ENCODE peak calls at places on chromosomes 5 and 9, in eight cellular contexts. P is naive thymus-derived CD4-positive, alpha-beta T cell; E is upper lobe of right lung; S is tibial artery; D is heart left ventricle; C is testis; J is astrocyte; B is CD8-positive, alpha-beta memory T cell. Y is an unnamed sample.

GRCh38 chr5:104400941-104401340 is 838.4 kb upstream of the NUDT12 start:
- DNase-seq in P (no peak), E (no peak), S (no peak), D (no peak), C (no peak), J (no peak), B (no peak), Y (no peak)

GRCh38 chr5:8953016-8953415 is 592.9 kb downstream of the SEMA5A start:
- DNase-seq in P (no peak), E (no peak), S (no peak), D (no peak), C (no peak), J (no peak), B (no peak), Y (no peak)

GRCh38 chr9:121271368-121272351 is 3.7 kb downstream of the GSN start:
- DNase-seq in P (no peak), E (peak; percentile 70), S (peak; percentile 69), D (peak; percentile 77), C (peak; percentile 36), J (peak; percentile 88), B (no peak), Y (no peak)

GRCh38 chr9:86938780-86939179 is 8.5 kb downstream of the GAS1 start:
- DNase-seq in P (no peak), E (no peak), S (no peak), D (no peak), C (no peak), J (no peak), B (no peak), Y (no peak)

GRCh38 chr9:27645166-27645840 is 72.0 kb upstream of the C9orf72 start:
- DNase-seq in P (no peak), E (no peak), S (no peak), D (no peak), C (no peak), J (no peak), B (no peak), Y (no peak)

GRCh38 chr9:114852050-114852594 is 46.3 kb upstream of the TNFSF15 start:
- DNase-seq in P (no peak), E (no peak), S (no peak), D (no peak), C (no peak), J (peak; percentile 73), B (no peak), Y (no peak)

GRCh38 chr5:38925154-38925925 is 79.5 kb downstream of the OSMR start:
- DNase-seq in P (no peak), E (no peak), S (no peak), D (no peak), C (no peak), J (peak; percentile 82), B (no peak), Y (no peak)

GRCh38 chr9:22206833-22207232 is 197.7 kb upstream of the CDKN2B start:
- DNase-seq in P (no peak), E (no peak), S (no peak), D (no peak), C (no peak), J (no peak), B (no peak), Y (no peak)

DNA sequence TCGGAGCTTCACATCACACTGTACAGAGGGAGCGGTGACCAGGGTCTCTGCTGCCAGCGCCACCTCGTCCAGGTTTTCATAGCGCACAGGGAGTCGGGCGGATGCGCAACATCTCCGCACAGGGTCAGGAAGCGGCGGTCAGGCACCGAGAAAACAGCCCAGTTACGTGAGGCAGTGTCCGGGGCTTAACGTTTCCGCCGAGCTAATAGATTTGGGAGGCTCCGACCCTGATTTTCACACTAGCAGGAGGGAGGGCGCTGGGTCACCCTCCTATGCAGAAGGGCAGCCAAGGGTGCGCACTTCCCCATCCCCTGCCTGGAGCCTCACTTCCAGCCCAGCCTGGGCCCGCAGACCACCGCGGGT is 13.7 kb downstream of the BTNL9 start:
- DNase-seq in P (no peak), E (no peak), S (no peak), D (no peak), C (no peak), J (no peak), B (no peak), Y (no peak)
- H3K27ac ChIP-seq in P (no peak overlapping the region), E (peak overlapping the region; percentile 51), S (no peak overlapping the region), D (peak overlapping the region; percentile 57), C (peak overlapping the region; percentile 69), J (no peak overlapping the region), B (no peak overlapping the region), Y (no peak overlapping the region)

DNA sequence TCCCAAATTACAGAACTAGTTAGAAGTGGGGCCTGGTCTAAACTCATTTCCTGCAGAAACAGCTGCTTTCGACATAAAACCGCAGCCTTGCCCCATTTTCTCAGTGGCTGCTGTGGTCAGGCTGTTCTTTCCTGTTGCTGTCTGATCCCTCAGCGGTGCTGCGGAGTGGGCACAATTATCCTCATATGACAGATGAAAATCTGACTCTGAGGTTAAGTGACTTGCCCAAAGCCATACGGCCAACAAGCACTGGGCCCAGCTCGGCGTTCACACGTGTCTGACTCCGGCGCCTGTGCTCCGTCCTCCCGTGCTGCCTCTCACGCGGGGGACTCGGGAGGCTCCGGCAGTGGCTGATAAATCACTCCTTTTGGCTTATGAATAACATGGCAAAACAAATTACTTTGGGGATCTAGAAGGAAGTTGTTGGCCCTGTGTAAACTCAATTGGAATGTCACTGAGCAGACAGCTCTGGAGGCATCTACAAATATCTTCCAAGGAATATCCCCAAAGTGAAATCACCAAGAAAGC is 142.6 kb upstream of the LMX1B start:
- DNase-seq in P (peak; percentile 64), E (peak; percentile 82), S (peak; percentile 84), D (peak; percentile 73), C (peak; percentile 61), J (peak; percentile 51), B (peak; percentile 73), Y (no peak)
- H3K4me3 ChIP-seq in P (peak overlapping the region; percentile 6), E (no peak overlapping the region), S (no peak overlapping the region), D (no peak overlapping the region), C (no peak overlapping the region), J (no peak overlapping the region), B (peak overlapping the region; percentile 39), Y (no peak overlapping the region)

DNA sequence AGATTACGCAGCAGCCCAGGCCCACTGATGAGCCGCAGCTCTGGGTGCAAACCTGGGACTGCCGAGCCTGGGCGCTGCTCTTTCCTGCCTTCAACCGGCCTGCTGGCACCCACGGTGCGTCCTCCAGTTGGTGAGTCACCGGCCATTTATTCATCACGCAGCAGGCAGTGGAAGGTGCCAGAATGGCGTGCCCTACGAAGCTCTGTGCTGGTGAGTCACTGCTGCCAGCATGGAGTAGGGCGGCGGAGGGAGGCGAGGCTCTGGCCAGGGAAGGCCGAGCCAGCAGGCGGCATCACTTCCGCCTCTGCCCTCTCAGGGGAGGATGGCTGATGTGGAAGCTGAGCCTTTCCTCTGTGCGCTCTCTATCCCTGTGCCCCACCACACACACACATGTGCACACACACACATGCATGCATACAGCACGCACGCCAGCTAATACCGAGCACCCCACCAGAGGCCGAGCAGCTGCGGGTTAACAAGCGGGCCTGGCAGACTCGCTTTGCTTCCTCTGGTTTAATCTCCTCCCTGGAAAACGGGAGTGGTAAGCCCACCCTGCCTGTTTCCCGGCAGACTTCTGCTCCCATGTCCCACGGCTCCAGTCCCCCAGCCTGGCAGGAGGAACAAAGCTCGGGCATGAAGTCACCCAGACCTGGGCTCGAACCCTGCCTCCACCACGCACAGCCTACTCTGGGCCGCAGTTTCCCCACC is 39.2 kb downstream of the OLFM1 start:
- DNase-seq in P (no peak), E (no peak), S (peak; percentile 43), D (no peak), C (no peak), J (peak; percentile 46), B (no peak), Y (no peak)
- H3K27ac ChIP-seq in P (no peak overlapping the region), E (no peak overlapping the region), S (no peak overlapping the region), D (no peak overlapping the region), C (no peak overlapping the region), J (no peak overlapping the region), B (no peak overlapping the region), Y (no peak overlapping the region)

DNA sequence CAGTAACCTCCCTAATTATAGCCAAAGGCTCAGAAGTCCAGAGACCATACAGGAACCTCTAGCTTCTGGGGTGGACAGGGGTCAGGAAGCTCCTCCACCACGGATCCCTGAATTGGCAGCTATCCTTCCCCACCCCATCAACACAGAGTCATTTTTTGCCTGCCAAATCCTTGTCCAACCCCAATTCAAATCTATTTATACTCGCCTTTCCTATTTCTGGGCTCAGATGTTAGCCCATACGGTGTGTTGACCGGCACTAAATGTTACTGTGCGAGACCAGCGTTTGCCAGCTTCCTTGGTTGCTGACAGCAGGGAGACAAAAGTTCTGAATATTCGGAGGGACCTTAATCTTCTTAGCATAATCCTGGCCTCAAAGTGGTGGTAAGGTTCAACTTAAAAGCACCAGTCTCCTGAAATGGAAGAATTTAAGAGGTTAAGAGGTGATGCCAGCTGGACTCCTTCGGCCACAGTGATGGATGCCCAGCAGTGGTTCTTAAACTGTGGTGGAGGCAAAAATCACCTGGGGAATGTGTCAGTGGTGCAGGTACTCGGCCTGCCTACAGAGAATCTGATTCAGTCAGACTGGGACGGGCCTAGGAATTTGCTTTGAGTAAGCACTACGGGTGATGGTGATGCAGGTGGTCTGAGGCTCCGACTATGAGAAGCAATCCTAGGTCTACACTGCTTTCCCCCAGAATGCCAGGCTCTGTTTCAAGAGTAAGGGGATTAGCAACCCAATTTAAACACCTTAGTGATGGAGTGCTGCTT is 204.8 kb upstream of the MEF2C start:
- DNase-seq in P (no peak), E (no peak), S (no peak), D (peak; percentile 24), C (no peak), J (no peak), B (no peak), Y (no peak)
- H3K4me3 ChIP-seq in P (no peak overlapping the region), E (no peak overlapping the region), S (no peak overlapping the region), D (no peak overlapping the region), C (no peak overlapping the region), J (no peak overlapping the region), B (no peak overlapping the region), Y (no peak overlapping the region)

DNA sequence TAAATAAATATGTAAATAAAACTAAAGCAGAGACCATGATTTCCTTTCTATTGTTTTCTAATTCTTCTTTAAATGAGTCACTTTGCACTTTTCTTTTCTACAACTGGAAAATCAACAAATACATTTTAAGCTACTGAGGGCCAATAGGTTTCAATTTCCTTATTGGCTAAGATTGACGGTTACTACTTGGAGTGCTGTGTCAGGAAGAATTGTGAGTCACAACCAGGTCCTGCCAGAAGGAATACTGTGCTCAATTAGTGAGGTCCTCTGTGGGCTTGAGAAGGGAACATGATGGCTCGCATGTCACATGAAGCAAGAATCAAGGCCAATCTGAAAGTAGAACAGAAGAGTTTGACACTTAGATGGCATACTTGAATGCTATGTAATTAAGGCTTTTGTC is 110.8 kb downstream of the HMHB1 start:
- DNase-seq in P (no peak), E (no peak), S (peak; percentile 56), D (no peak), C (no peak), J (peak; percentile 69), B (no peak), Y (no peak)
- H3K27ac ChIP-seq in P (no peak overlapping the region), E (no peak overlapping the region), S (no peak overlapping the region), D (no peak overlapping the region), C (no peak overlapping the region), J (peak overlapping the region; percentile 81), B (no peak overlapping the region), Y (no peak overlapping the region)

GRCh38 chr5:141236516-141237313 is 8.5 kb upstream of the PCDHB15 start:
- DNase-seq in P (no peak), E (no peak), S (no peak), D (no peak), C (no peak), J (no peak), B (no peak), Y (no peak)

GRCh38 chr5:141234109-141234508 is 11.0 kb downstream of the PCDHB14 start:
- DNase-seq in P (no peak), E (no peak), S (no peak), D (no peak), C (peak; percentile 70), J (no peak), B (no peak), Y (no peak)
- H3K4me3 ChIP-seq in P (no peak overlapping the region), E (peak overlapping the region; percentile 18), S (peak overlapping the region; percentile 31), D (peak overlapping the region; percentile 22), C (peak overlapping the region; percentile 32), J (no peak overlapping the region), B (no peak overlapping the region), Y (no peak overlapping the region)

Y was measured in pancreas.